ENCODE peak calls at places on chromosomes 13 and 19, in four cellular contexts. Y, C, A and M are unnamed samples. For H3K27me3, the result is how much of the 10 kb centered on the place peaks cover.

GRCh38 chr13:26946675-26947342 is 186.2 kb upstream of the GPR12 start:
- DNase-seq in Y (peak), C (peak), A (no peak), M (peak)

GRCh38 chr13:44159633-44160279 is 213.9 kb upstream of the SERP2 start:
- DNase-seq in Y (no peak), C (no peak), A (no peak), M (no peak)

GRCh38 chr19:17333611-17334413 is 843 bp downstream of the ANO8 start:
- DNase-seq in Y (peak), C (peak), A (peak), M (no peak)

GRCh38 chr19:12802267-12803106 is 618 bp downstream of the THSD8 start:
- DNase-seq in Y (no peak), C (no peak), A (no peak), M (no peak)

GRCh38 chr13:85737952-85738351 is 61.3 kb downstream of the SLITRK6 start:
- DNase-seq in Y (no peak), C (no peak), A (no peak), M (no peak)

GRCh38 chr13:36981156-36981743 is 17.9 kb downstream of the ALG5 start:
- DNase-seq in Y (peak), C (peak), A (no peak), M (peak)

GRCh38 chr19:56917998-56918397 is 77.5 kb upstream of the PEG3 start:
- DNase-seq in Y (no peak), C (no peak), A (no peak), M (no peak)

GRCh38 chr13:31276386-31276785 is 76.6 kb downstream of the B3GLCT start:
- DNase-seq in Y (no peak), C (no peak), A (no peak), M (no peak)

GRCh38 chr19:10748924-10749434 is 31.1 kb downstream of the DNM2 start:
- DNase-seq in Y (no peak), C (no peak), A (no peak), M (peak)

GRCh38 chr13:93279982-93280381 is 53.4 kb downstream of the GPC6 start:
- DNase-seq in Y (no peak), C (no peak), A (no peak), M (no peak)

DNA sequence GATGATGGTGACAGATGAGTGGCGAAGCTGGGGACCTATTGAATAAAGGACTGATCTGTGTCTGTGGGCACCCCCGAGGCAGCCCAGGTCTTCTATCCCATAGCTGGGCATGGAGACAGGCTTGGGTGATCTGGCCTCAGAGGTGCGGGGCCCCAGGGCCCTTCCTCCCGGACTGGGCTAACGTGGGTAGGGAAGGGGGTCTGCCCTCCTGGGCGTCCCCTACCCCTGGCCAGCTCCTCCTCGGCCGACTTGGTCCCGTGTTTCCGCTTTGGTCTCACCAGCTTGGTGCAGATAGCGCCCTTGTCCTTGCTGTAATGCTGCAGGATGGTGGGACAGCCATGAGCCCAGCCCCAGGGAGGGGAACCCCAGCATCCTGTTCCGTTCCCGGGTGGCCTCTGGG is 3.3 kb downstream of the MATK start:
- DNase-seq in Y (peak), C (no peak), A (no peak), M (no peak)
- H3K27me3 ChIP-seq in Y (under half), C (under half), A (under half), M (under half)

DNA sequence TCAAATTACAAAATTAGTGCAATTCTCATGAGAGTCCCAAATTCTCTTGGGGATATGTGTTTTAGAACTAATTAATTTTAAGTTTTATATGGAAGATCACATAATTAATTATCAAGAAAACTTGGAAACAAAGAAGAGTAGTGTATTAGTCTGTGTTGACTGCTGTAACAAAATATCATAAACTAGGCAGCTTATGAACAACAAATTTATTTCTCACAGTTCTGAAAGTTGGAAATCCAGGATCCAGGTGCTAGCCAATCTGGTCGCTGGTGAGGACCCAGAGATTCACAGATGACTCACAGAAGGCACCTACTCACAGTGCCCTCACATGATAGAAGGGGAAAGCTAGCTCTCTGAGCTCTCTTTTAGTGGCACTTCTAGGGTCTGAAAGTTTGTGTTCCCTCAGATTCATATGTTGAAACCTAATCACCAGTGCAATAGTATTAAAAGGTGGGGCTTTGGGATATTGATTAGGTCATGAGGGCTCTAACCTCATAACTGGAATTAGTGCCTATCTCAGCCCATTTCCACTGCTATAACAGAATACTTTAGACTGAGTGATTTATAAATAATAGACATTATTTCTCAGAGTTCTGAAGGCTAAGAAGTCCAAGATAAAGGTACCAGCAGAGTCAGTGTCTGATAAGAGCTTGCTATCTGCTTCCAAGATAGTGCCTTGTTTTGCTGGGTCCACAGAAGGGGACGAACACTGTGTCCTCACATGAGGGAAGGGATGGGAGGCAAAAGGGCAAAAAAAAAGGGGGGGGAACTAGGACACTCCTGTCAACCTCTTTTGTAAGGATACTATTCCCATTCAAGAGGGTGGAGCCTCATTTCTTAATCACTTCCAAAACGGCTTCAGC is 1.5 kb upstream of the ARGLU1 start:
- DNase-seq in Y (no peak), C (no peak), A (no peak), M (no peak)
- H3K4me2 ChIP-seq in Y (peak), C (no peak), A (no peak), M (no peak)

GRCh38 chr19:41521860-41522555 is 54.0 kb upstream of the CEACAM21 start:
- DNase-seq in Y (peak), C (no peak), A (peak), M (no peak)

GRCh38 chr19:41515054-41515652 is 60.8 kb upstream of the CEACAM21 start:
- DNase-seq in Y (no peak), C (no peak), A (no peak), M (no peak)

DNA sequence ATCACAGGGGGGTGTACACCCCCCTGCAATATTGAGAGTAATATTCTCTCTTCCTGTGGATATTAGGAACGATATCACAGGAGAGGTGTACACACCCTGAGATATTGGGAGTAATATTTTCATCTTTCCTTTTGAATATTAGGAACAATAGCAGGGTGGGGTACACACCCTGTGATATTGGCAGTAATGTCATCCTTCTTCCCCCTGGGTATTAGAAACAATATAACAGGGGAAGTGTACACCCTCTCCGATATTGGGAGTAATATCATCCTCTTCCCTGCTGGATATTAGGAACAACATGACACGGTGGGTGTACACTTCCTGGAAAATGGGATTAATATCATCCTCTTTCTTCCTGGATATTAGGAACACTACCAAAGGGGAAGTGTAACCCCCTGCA is 57.8 kb upstream of the CEACAM21 start:
- DNase-seq in Y (no peak), C (no peak), A (no peak), M (no peak)
- H3K27me3 ChIP-seq in Y (under half), C (under half), A (under half), M (half or more)

GRCh38 chr19:49020931-49021895 is 2.9 kb downstream of the CGB3 start:
- DNase-seq in Y (no peak), C (peak), A (no peak), M (no peak)
- H3K4me2 ChIP-seq in Y (no peak), C (no peak), A (peak), M (no peak)

GRCh38 chr13:77697208-77698103 is at the start of gene SLAIN1:
- DNase-seq in Y (peak), C (peak), A (peak), M (peak)
- H3K27me3 ChIP-seq in Y (under half), C (under half), A (under half), M (under half)